ENCODE peak calls at places on chromosomes 11 and 22, in seven cellular contexts. One of them, this sample, is unnamed.

GRCh38 chr11:8586184-8586583 is 7.8 kb downstream of the STK33 start:
- DNase-seq in mesenchymal stem cell: no peak
- DNase-seq in mesendoderm: no peak
- DNase-seq in trophoblast cell: no peak
- DNase-seq in H1: no peak
- DNase-seq in H9: no peak
- DNase-seq in IMR-90: no peak
- DNase-seq in this sample: no peak

GRCh38 chr11:37952035-37952434 is 1354.0 kb upstream of the RAG2 start:
- DNase-seq in mesendoderm: no peak
- DNase-seq in trophoblast cell: no peak
- DNase-seq in mesenchymal stem cell: no peak
- DNase-seq in H1: no peak
- DNase-seq in H9: no peak
- DNase-seq in IMR-90: no peak
- DNase-seq in this sample: no peak

GRCh38 chr11:117479372-117479771 is 151.7 kb downstream of the CEP164 start:
- DNase-seq in mesendoderm: no peak
- DNase-seq in IMR-90: no peak
- DNase-seq in mesenchymal stem cell: no peak
- DNase-seq in H1: no peak
- DNase-seq in trophoblast cell: no peak
- DNase-seq in H9: peak; percentile 49
- DNase-seq in this sample: no peak

GRCh38 chr11:6629892-6630631 is 10.8 kb upstream of the TPP1 start:
- DNase-seq in IMR-90: no peak
- DNase-seq in mesenchymal stem cell: no peak
- DNase-seq in H9: peak; percentile 68
- DNase-seq in H1: no peak
- DNase-seq in trophoblast cell: no peak
- DNase-seq in mesendoderm: peak; percentile 55
- DNase-seq in this sample: peak; percentile 55

GRCh38 chr11:116732740-116733385 is 39.9 kb downstream of the BUD13 start:
- DNase-seq in trophoblast cell: peak; percentile 74
- DNase-seq in mesenchymal stem cell: peak; percentile 70
- DNase-seq in IMR-90: peak; percentile 68
- DNase-seq in H1: peak; percentile 62
- DNase-seq in H9: peak; percentile 90
- DNase-seq in mesendoderm: peak; percentile 87
- DNase-seq in this sample: peak; percentile 61

GRCh38 chr22:49735411-49736311 is 92.0 kb downstream of the BRD1 start:
- DNase-seq in H1: no peak
- DNase-seq in IMR-90: no peak
- DNase-seq in H9: peak; percentile 65
- DNase-seq in trophoblast cell: no peak
- DNase-seq in mesendoderm: peak; percentile 55
- DNase-seq in mesenchymal stem cell: no peak
- DNase-seq in this sample: peak; percentile 67

GRCh38 chr11:10441652-10442503 is 13.2 kb upstream of the AMPD3 start:
- DNase-seq in H1: no peak
- DNase-seq in IMR-90: no peak
- DNase-seq in mesenchymal stem cell: no peak
- DNase-seq in mesendoderm: no peak
- DNase-seq in H9: no peak
- DNase-seq in trophoblast cell: no peak
- DNase-seq in this sample: no peak

GRCh38 chr22:50016988-50017700 is 4.6 kb upstream of the IL17REL start:
- DNase-seq in trophoblast cell: no peak
- DNase-seq in H1: no peak
- DNase-seq in mesendoderm: no peak
- DNase-seq in IMR-90: no peak
- DNase-seq in mesenchymal stem cell: no peak
- DNase-seq in H9: no peak
- DNase-seq in this sample: no peak

GRCh38 chr22:48806227-48806781 is 1021.4 kb downstream of the BRD1 start:
- DNase-seq in mesenchymal stem cell: no peak
- DNase-seq in H9: no peak
- DNase-seq in trophoblast cell: no peak
- DNase-seq in mesendoderm: no peak
- DNase-seq in IMR-90: no peak
- DNase-seq in H1: no peak
- DNase-seq in this sample: no peak

GRCh38 chr11:62889484-62890437 is 9.1 kb downstream of the SLC3A2 start:
- DNase-seq in H1: no peak
- DNase-seq in H9: no peak
- DNase-seq in mesendoderm: peak; percentile 69
- DNase-seq in mesenchymal stem cell: peak; percentile 68
- DNase-seq in trophoblast cell: peak; percentile 53
- DNase-seq in IMR-90: peak; percentile 23
- DNase-seq in this sample: no peak

GRCh38 chr11:65290448-65291165 is 24.1 kb upstream of the CDC42EP2 start:
- DNase-seq in trophoblast cell: peak; percentile 29
- DNase-seq in IMR-90: peak; percentile 100
- DNase-seq in mesenchymal stem cell: peak; percentile 100
- DNase-seq in H1: no peak
- DNase-seq in H9: no peak
- DNase-seq in mesendoderm: no peak
- DNase-seq in this sample: no peak

GRCh38 chr11:3925513-3925912 is 70.0 kb downstream of the STIM1 start:
- DNase-seq in mesenchymal stem cell: no peak
- DNase-seq in mesendoderm: no peak
- DNase-seq in H1: no peak
- DNase-seq in H9: no peak
- DNase-seq in trophoblast cell: no peak
- DNase-seq in IMR-90: no peak
- DNase-seq in this sample: no peak
- H3K23ac ChIP-seq in mesenchymal stem cell: no peak overlapping the region
- H3K23ac ChIP-seq in mesendoderm: no peak overlapping the region
- H3K23ac ChIP-seq in H1: no peak overlapping the region
- H3K23ac ChIP-seq in H9: no peak overlapping the region
- H3K23ac ChIP-seq in trophoblast cell: no peak overlapping the region
- H3K23ac ChIP-seq in IMR-90: no peak overlapping the region
- H3K23ac ChIP-seq in this sample: no peak overlapping the region

GRCh38 chr11:14934641-14935351 is 37.4 kb downstream of the CALCA start:
- DNase-seq in H1: no peak
- DNase-seq in mesenchymal stem cell: no peak
- DNase-seq in trophoblast cell: no peak
- DNase-seq in IMR-90: no peak
- DNase-seq in H9: no peak
- DNase-seq in mesendoderm: no peak
- DNase-seq in this sample: no peak
- H2BK5ac ChIP-seq in H1: no peak overlapping the region
- H2BK5ac ChIP-seq in mesenchymal stem cell: no peak overlapping the region
- H2BK5ac ChIP-seq in trophoblast cell: no peak overlapping the region
- H2BK5ac ChIP-seq in IMR-90: no peak overlapping the region
- H2BK5ac ChIP-seq in H9: no peak overlapping the region
- H2BK5ac ChIP-seq in mesendoderm: no peak overlapping the region
- H2BK5ac ChIP-seq in this sample: no peak overlapping the region

DNA sequence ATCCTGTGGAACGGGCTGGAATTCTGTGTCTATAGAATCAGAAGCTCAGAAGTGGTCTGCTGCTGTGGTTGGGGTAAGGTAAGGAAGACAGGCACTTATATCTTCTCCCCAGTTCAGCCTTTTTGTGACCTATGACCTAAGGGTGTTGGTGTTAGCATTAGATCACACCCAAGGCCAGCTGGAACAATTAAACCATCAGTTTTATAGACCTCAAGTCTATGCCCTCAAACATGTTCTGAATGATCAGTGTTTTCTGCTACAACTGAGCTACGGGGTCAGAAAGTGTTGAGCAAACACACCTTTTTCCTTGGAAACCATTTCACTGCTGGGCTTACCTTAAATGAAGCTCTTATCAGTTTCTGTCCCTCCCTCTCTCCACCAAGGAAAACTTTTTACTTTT is 15.7 kb upstream of the POU2AF3 start:
- DNase-seq in H1: no peak
- DNase-seq in mesenchymal stem cell: no peak
- DNase-seq in mesendoderm: no peak
- DNase-seq in H9: no peak
- DNase-seq in IMR-90: no peak
- DNase-seq in trophoblast cell: no peak
- DNase-seq in this sample: no peak
- H3K23ac ChIP-seq in H1: no peak overlapping the region
- H3K23ac ChIP-seq in mesenchymal stem cell: no peak overlapping the region
- H3K23ac ChIP-seq in mesendoderm: no peak overlapping the region
- H3K23ac ChIP-seq in H9: no peak overlapping the region
- H3K23ac ChIP-seq in IMR-90: no peak overlapping the region
- H3K23ac ChIP-seq in trophoblast cell: no peak overlapping the region
- H3K23ac ChIP-seq in this sample: no peak overlapping the region

GRCh38 chr22:27768027-27768640 is 33.4 kb downstream of the MN1 start:
- DNase-seq in IMR-90: no peak
- DNase-seq in mesendoderm: no peak
- DNase-seq in H1: no peak
- DNase-seq in H9: no peak
- DNase-seq in trophoblast cell: no peak
- DNase-seq in mesenchymal stem cell: no peak
- DNase-seq in this sample: no peak

GRCh38 chr22:27771637-27772369 is 29.8 kb downstream of the MN1 start:
- DNase-seq in mesenchymal stem cell: no peak
- DNase-seq in IMR-90: no peak
- DNase-seq in H9: no peak
- DNase-seq in H1: no peak
- DNase-seq in mesendoderm: no peak
- DNase-seq in trophoblast cell: no peak
- DNase-seq in this sample: no peak

GRCh38 chr22:27765706-27766291 is 35.8 kb downstream of the MN1 start:
- DNase-seq in H9: no peak
- DNase-seq in trophoblast cell: no peak
- DNase-seq in mesendoderm: no peak
- DNase-seq in H1: no peak
- DNase-seq in mesenchymal stem cell: no peak
- DNase-seq in IMR-90: no peak
- DNase-seq in this sample: no peak

GRCh38 chr22:27766679-27767078 is 34.9 kb downstream of the MN1 start:
- DNase-seq in mesenchymal stem cell: no peak
- DNase-seq in mesendoderm: no peak
- DNase-seq in H1: no peak
- DNase-seq in IMR-90: no peak
- DNase-seq in H9: no peak
- DNase-seq in trophoblast cell: no peak
- DNase-seq in this sample: no peak

GRCh38 chr22:27769012-27769411 is 32.5 kb downstream of the MN1 start:
- DNase-seq in mesendoderm: no peak
- DNase-seq in IMR-90: no peak
- DNase-seq in mesenchymal stem cell: no peak
- DNase-seq in H9: no peak
- DNase-seq in trophoblast cell: no peak
- DNase-seq in H1: no peak
- DNase-seq in this sample: no peak
- H2BK5ac ChIP-seq in mesendoderm: no peak overlapping the region
- H2BK5ac ChIP-seq in IMR-90: no peak overlapping the region
- H2BK5ac ChIP-seq in mesenchymal stem cell: no peak overlapping the region
- H2BK5ac ChIP-seq in H9: no peak overlapping the region
- H2BK5ac ChIP-seq in trophoblast cell: no peak overlapping the region
- H2BK5ac ChIP-seq in H1: no peak overlapping the region
- H2BK5ac ChIP-seq in this sample: no peak overlapping the region

DNA sequence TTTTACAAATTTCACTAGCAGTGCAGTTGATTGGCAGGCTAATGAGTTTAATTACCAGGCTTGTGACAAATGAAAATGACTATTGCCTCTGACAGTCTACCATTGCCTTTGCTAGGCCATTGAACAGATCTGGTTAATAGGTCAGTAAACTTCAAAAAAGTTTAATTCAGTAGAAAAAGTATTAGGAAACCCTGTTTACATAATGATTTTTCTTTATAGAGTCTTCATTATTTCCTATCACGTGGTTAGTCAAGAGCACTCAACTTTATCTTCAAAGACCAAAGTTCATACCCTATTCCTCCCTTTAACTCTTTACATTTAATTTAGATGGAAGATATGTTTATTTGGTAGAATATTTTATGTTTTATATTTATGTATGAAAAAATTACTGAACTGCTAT is 77.0 kb downstream of the PRMT3 start:
- DNase-seq in mesenchymal stem cell: no peak
- DNase-seq in IMR-90: no peak
- DNase-seq in H9: no peak
- DNase-seq in trophoblast cell: no peak
- DNase-seq in mesendoderm: no peak
- DNase-seq in H1: no peak
- DNase-seq in this sample: no peak
- H3K23ac ChIP-seq in mesenchymal stem cell: no peak overlapping the region
- H3K23ac ChIP-seq in IMR-90: no peak overlapping the region
- H3K23ac ChIP-seq in H9: no peak overlapping the region
- H3K23ac ChIP-seq in trophoblast cell: no peak overlapping the region
- H3K23ac ChIP-seq in mesendoderm: no peak overlapping the region
- H3K23ac ChIP-seq in H1: no peak overlapping the region
- H3K23ac ChIP-seq in this sample: no peak overlapping the region

GRCh38 chr11:96185220-96185768 is 157.7 kb downstream of the MAML2 start:
- DNase-seq in H9: no peak
- DNase-seq in trophoblast cell: no peak
- DNase-seq in mesendoderm: no peak
- DNase-seq in H1: no peak
- DNase-seq in mesenchymal stem cell: no peak
- DNase-seq in IMR-90: no peak
- DNase-seq in this sample: no peak
- H2BK5ac ChIP-seq in H9: no peak overlapping the region
- H2BK5ac ChIP-seq in trophoblast cell: no peak overlapping the region
- H2BK5ac ChIP-seq in mesendoderm: no peak overlapping the region
- H2BK5ac ChIP-seq in H1: no peak overlapping the region
- H2BK5ac ChIP-seq in mesenchymal stem cell: no peak overlapping the region
- H2BK5ac ChIP-seq in IMR-90: no peak overlapping the region
- H2BK5ac ChIP-seq in this sample: no peak overlapping the region

DNA sequence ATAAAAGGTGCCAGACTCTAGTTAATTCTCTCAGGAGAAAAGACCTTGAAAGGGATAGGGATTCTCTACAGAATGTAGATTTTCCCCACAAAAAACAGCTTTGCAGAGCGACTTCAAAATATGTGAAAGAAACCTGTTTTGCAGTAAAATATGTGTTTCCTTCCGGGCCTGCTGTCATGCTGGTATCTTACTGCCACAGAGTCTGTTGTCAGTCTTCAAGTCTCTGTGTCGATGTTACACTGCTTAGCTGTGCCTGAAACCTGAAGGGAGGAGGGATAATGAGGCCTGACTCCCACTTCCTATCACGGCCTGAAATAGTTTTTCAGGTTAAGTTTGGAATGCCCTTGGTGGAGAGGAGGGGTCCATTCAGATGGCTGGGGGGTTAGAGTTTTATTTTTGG is 1.7 kb upstream of the DGCR2 start:
- DNase-seq in trophoblast cell: peak; percentile 45
- DNase-seq in H1: no peak
- DNase-seq in mesenchymal stem cell: no peak
- DNase-seq in IMR-90: no peak
- DNase-seq in H9: no peak
- DNase-seq in mesendoderm: no peak
- DNase-seq in this sample: no peak
- H3K23ac ChIP-seq in trophoblast cell: no peak overlapping the region
- H3K23ac ChIP-seq in H1: no peak overlapping the region
- H3K23ac ChIP-seq in mesenchymal stem cell: no peak overlapping the region
- H3K23ac ChIP-seq in IMR-90: no peak overlapping the region
- H3K23ac ChIP-seq in H9: no peak overlapping the region
- H3K23ac ChIP-seq in mesendoderm: no peak overlapping the region
- H3K23ac ChIP-seq in this sample: no peak overlapping the region

DNA sequence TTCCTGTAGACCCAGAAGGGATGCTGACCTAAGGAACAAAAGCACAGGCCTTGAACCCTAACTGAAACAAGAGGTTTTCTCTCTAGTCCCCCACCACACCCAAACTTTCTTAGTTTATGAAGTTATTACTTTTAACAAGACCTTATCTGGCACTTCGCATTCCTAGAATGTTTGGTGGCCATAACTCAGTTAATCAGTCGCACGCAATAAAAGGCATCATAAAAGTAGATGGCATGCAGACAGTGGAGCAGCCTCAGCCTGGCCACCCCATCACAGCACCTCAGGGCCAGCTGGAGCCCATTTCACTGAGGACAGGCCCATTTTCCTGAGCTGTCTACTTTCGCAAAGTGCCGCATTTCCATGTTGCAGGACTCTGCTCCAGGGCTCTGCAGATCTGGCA is 301.9 kb downstream of the OPCML start:
- DNase-seq in H1: no peak
- DNase-seq in mesenchymal stem cell: no peak
- DNase-seq in trophoblast cell: no peak
- DNase-seq in mesendoderm: no peak
- DNase-seq in H9: no peak
- DNase-seq in IMR-90: no peak
- DNase-seq in this sample: no peak
- H2BK5ac ChIP-seq in H1: no peak overlapping the region
- H2BK5ac ChIP-seq in mesenchymal stem cell: no peak overlapping the region
- H2BK5ac ChIP-seq in trophoblast cell: no peak overlapping the region
- H2BK5ac ChIP-seq in mesendoderm: no peak overlapping the region
- H2BK5ac ChIP-seq in H9: no peak overlapping the region
- H2BK5ac ChIP-seq in IMR-90: no peak overlapping the region
- H2BK5ac ChIP-seq in this sample: no peak overlapping the region